ENCODE peak calls at places on chromosomes 13 and 19, in six cellular contexts. U is NCI-H1092, G is Right ventricle myocardium superior, N is left ventricle myocardium superior, H is amniotic stem cell, M is COR-L47. F is an unnamed sample.

GRCh38 chr19:911197-912033 is 1.6 kb downstream of the R3HDM4 start:
- DNase-seq in U (no peak), N (no peak), M (no peak), H (no peak), G (no peak), F (peak)

GRCh38 chr13:93224545-93224944 is 2.1 kb upstream of the GPC6 start:
- DNase-seq in U (no peak), G (no peak), N (no peak), H (no peak), M (no peak), F (peak)

GRCh38 chr19:19354932-19355331 is 34.3 kb downstream of the MAU2 start:
- DNase-seq in N (no peak), U (no peak), M (no peak), G (no peak), H (no peak), F (peak)

GRCh38 chr13:94707400-94708021 is 4.8 kb downstream of the SOX21 start:
- DNase-seq in U (no peak), M (peak), G (no peak), N (no peak), H (no peak), F (peak)

GRCh38 chr13:104854007-104854406 is 1681.5 kb downstream of the EFNB2 start:
- DNase-seq in G (no peak), U (no peak), M (no peak), N (no peak), H (no peak), F (no peak)

GRCh38 chr13:85386424-85386823 is 412.8 kb downstream of the SLITRK6 start:
- DNase-seq in H (no peak), U (peak), M (peak), G (no peak), N (no peak), F (no peak)

GRCh38 chr13:40345654-40346372 is 320.6 kb downstream of the FOXO1 start:
- DNase-seq in M (no peak), H (no peak), N (no peak), G (peak), U (no peak), F (no peak)

GRCh38 chr19:55115446-55116065 is 1.9 kb downstream of the PPP1R12C start:
- DNase-seq in M (no peak), H (no peak), N (no peak), G (no peak), U (no peak), F (peak)

GRCh38 chr13:94829201-94829600 is 116.9 kb upstream of the SOX21 start:
- DNase-seq in M (no peak), H (no peak), N (no peak), U (no peak), G (no peak), F (no peak)

GRCh38 chr19:46404039-46404883 is 9.1 kb downstream of the CCDC8 start:
- DNase-seq in H (no peak), U (no peak), M (no peak), N (peak), G (peak), F (peak)

GRCh38 chr19:1112254-1113208 is 8.7 kb downstream of the GPX4 start:
- DNase-seq in U (no peak), G (no peak), M (no peak), N (peak), H (no peak), F (no peak)

GRCh38 chr13:29713841-29714240 is 118.4 kb upstream of the SLC7A1 start:
- DNase-seq in M (no peak), U (no peak), N (no peak), G (no peak), H (no peak), F (no peak)

GRCh38 chr13:29458419-29458818 is 137.1 kb downstream of the SLC7A1 start:
- DNase-seq in M (no peak), N (no peak), H (no peak), U (no peak), G (no peak), F (no peak)

GRCh38 chr19:41893899-41894298 is 10.9 kb downstream of the ARHGEF1 start:
- DNase-seq in G (no peak), M (no peak), U (no peak), H (no peak), N (no peak), F (peak)

GRCh38 chr13:27659466-27659865 is 37.8 kb downstream of the POLR1D start:
- DNase-seq in U (no peak), H (no peak), N (no peak), M (no peak), G (no peak), F (no peak)

GRCh38 chr19:41548954-41549688 is 26.8 kb upstream of the CEACAM21 start:
- DNase-seq in G (no peak), N (no peak), H (no peak), M (no peak), U (no peak), F (no peak)

GRCh38 chr19:36215276-36216171 is 618 bp downstream of the ZNF146 start:
- DNase-seq in H (peak), N (no peak), M (peak), U (no peak), G (no peak), F (peak)

GRCh38 chr19:42420055-42420544 is 7.1 kb downstream of the LIPE start:
- DNase-seq in U (no peak), G (peak), N (peak), M (no peak), H (no peak), F (peak)

GRCh38 chr19:927707-928401 is 2.0 kb downstream of the ARID3A start:
- DNase-seq in G (no peak), H (no peak), M (no peak), U (no peak), N (no peak), F (peak)

GRCh38 chr13:47241446-47241845 is 344.6 kb upstream of the HTR2A start:
- DNase-seq in M (no peak), U (no peak), N (no peak), G (peak), H (no peak), F (no peak)

GRCh38 chr19:33756177-33756576 is 40.5 kb upstream of the KCTD15 start:
- DNase-seq in U (no peak), G (no peak), H (no peak), M (no peak), N (no peak), F (peak)

GRCh38 chr19:38917921-38918491 is 6.0 kb upstream of the CCER2 start:
- DNase-seq in N (no peak), H (no peak), M (no peak), U (no peak), G (peak), F (peak)

GRCh38 chr19:41206926-41207750 is 11.9 kb upstream of the AXL start:
- DNase-seq in M (no peak), H (no peak), N (peak), G (peak), U (no peak), F (peak)

GRCh38 chr19:39103151-39103550 is 19.0 kb downstream of the ACP7 start:
- DNase-seq in N (no peak), U (no peak), H (no peak), G (no peak), M (no peak), F (peak)

GRCh38 chr13:98827449-98827848 is 75.0 kb upstream of the SLC15A1 start:
- DNase-seq in H (no peak), N (no peak), M (no peak), G (no peak), U (no peak), F (no peak)

GRCh38 chr19:33390120-33390907 is 16.8 kb downstream of the CEBPG start:
- DNase-seq in M (no peak), H (no peak), U (no peak), N (peak), G (peak), F (peak)

GRCh38 chr13:74575729-74576125 is 441.5 kb upstream of the KLF12 start:
- DNase-seq in H (peak), U (peak), M (peak), N (peak), G (peak), F (peak)

GRCh38 chr19:18541992-18542935 is 1.1 kb downstream of the FKBP8 start:
- DNase-seq in U (no peak), H (no peak), N (no peak), G (no peak), M (no peak), F (peak)

GRCh38 chr13:44755872-44756271 is 179.7 kb upstream of the TSC22D1 start:
- DNase-seq in N (no peak), M (no peak), U (no peak), H (no peak), G (no peak), F (peak)

GRCh38 chr19:1245884-1246816 is 2.2 kb upstream of the MIDN start:
- DNase-seq in G (peak), H (no peak), N (peak), U (no peak), M (no peak), F (no peak)

GRCh38 chr13:29362849-29363604 is 232.5 kb downstream of the SLC7A1 start:
- DNase-seq in H (no peak), U (no peak), M (peak), N (no peak), G (no peak), F (peak)

GRCh38 chr13:28623782-28624706 is 34.9 kb upstream of the POMP start:
- DNase-seq in N (no peak), M (no peak), U (no peak), H (no peak), G (no peak), F (no peak)

GRCh38 chr19:30719189-30719990 is 347.2 kb downstream of the ZNF536 start:
- DNase-seq in H (no peak), U (no peak), N (peak), G (peak), M (no peak), F (peak)

GRCh38 chr13:64753606-64754005 is 2476.5 kb downstream of the PCDH9 start:
- DNase-seq in H (no peak), U (no peak), G (no peak), M (no peak), N (no peak), F (no peak)

GRCh38 chr13:35349673-35350278 is 126.7 kb downstream of the MAB21L1 start:
- DNase-seq in N (no peak), G (no peak), M (no peak), U (no peak), H (no peak), F (peak)